ENCODE peak calls at places on chromosomes 3 and 15, in nine cellular contexts. Z is astrocyte of the spinal cord; P is A172; K is LoVo; I is activated naive CD8-positive, alpha-beta T cell treated with anti-CD3 and anti-CD28 coated beads, Interleukin-2, amount 50 U/mL, for 16 hours; H is DMS79 treated with DMSO at 0.1 percent for 48 hours; D is breast epithelium; M is activated T-cell treated with anti-CD3 and anti-CD28 coated beads, Interleukin-2, amount 50 U/mL, for 72 hours; E is GM12864. F is an unnamed sample.

GRCh38 chr3:119582178-119582577 is 2.9 kb downstream of the ADPRH start:
- DNase-seq in Z (no peak), P (no peak), K (no peak), I (no peak), H (no peak), D (no peak), M (peak; percentile 48), E (peak; percentile 67), F (no peak)

GRCh38 chr3:52006017-52006819 is 10.5 kb upstream of the RPL29 start:
- DNase-seq in Z (no peak), P (no peak), K (no peak), I (no peak), H (no peak), D (no peak), M (no peak), E (no peak), F (no peak)

GRCh38 chr15:43361313-43361903 is 9.4 kb downstream of the ZSCAN29 start:
- DNase-seq in Z (no peak), P (no peak), K (no peak), I (no peak), H (no peak), D (no peak), M (no peak), E (no peak), F (no peak)

GRCh38 chr15:63879211-63879610 is 45.5 kb upstream of the HERC1 start:
- DNase-seq in Z (no peak), P (no peak), K (no peak), I (no peak), H (no peak), D (no peak), M (no peak), E (no peak), F (no peak)

GRCh38 chr3:179486806-179487205 is 35.5 kb upstream of the GNB4 start:
- DNase-seq in Z (no peak), P (no peak), K (no peak), I (no peak), H (no peak), D (no peak), M (no peak), E (no peak), F (no peak)

GRCh38 chr3:21328982-21329381 is 422.0 kb downstream of the ZNF385D start:
- DNase-seq in Z (no peak), P (no peak), K (no peak), I (no peak), H (no peak), D (no peak), M (no peak), E (no peak), F (no peak)

GRCh38 chr15:39327005-39327725 is 253.7 kb upstream of the THBS1 start:
- DNase-seq in Z (no peak), P (no peak), K (no peak), I (no peak), H (no peak), D (no peak), M (no peak), E (no peak), F (no peak)

GRCh38 chr3:171841620-171842000 is 1.5 kb upstream of the TMEM212 start:
- DNase-seq in Z (peak; percentile 56), P (no peak), K (no peak), I (no peak), H (no peak), D (no peak), M (no peak), E (no peak), F (peak; percentile 42)

GRCh38 chr3:157182879-157183278 is 22.9 kb upstream of the CCNL1 start:
- DNase-seq in Z (no peak), P (no peak), K (no peak), I (no peak), H (no peak), D (no peak), M (no peak), E (no peak), F (no peak)

F was measured in HepG2.